ENCODE peak calls at places on chromosomes 3 and 15, in nine cellular contexts. D, M, Q, X, E, U, J, R and I are unnamed samples.

GRCh38 chr15:62254137-62254934 is 89.3 kb upstream of the C2CD4B start:
- DNase-seq in D (peak), Q (peak), E (peak), X (peak), M (peak), R (peak), J (peak), U (peak), I (no peak)

GRCh38 chr15:70362911-70363310 is 265.2 kb upstream of the TLE3 start:
- DNase-seq in Q (no peak), X (peak), E (peak), U (no peak), D (peak), J (no peak), R (peak), M (no peak), I (no peak)

GRCh38 chr3:108021533-108021932 is 69.3 kb downstream of the CD47 start:
- DNase-seq in R (no peak), X (no peak), E (no peak), J (no peak), Q (no peak), U (no peak), D (no peak), M (no peak), I (no peak)

GRCh38 chr3:188244395-188244861 is 90.5 kb downstream of the LPP start:
- DNase-seq in M (no peak), D (peak), R (no peak), J (no peak), E (peak), U (no peak), X (no peak), Q (no peak), I (no peak)

GRCh38 chr15:60721706-60722105 is 242.8 kb upstream of the ICE2 start:
- DNase-seq in U (no peak), X (no peak), Q (no peak), E (peak), R (no peak), M (no peak), D (peak), J (no peak), I (no peak)

GRCh38 chr3:160331127-160331937 is 67.7 kb downstream of the IFT80 start:
- DNase-seq in J (no peak), Q (no peak), E (peak), D (peak), X (no peak), U (no peak), M (no peak), R (no peak), I (no peak)

GRCh38 chr3:57752307-57752706 is 3.8 kb upstream of the SLMAP start:
- DNase-seq in X (no peak), M (no peak), Q (no peak), J (no peak), D (peak), R (no peak), U (no peak), E (peak), I (no peak)

GRCh38 chr3:48367201-48367600 is 4.8 kb upstream of the FBXW12 start:
- DNase-seq in D (no peak), E (no peak), J (no peak), R (no peak), M (no peak), U (no peak), X (no peak), Q (no peak), I (no peak)

GRCh38 chr15:48667701-48668100 is 22.2 kb upstream of the FBN1 start:
- DNase-seq in U (no peak), Q (no peak), X (no peak), M (no peak), D (peak), R (no peak), J (no peak), E (peak), I (no peak)

GRCh38 chr15:68312701-68313204 is 35.2 kb downstream of the FEM1B start:
- DNase-seq in U (no peak), X (peak), E (peak), Q (no peak), J (no peak), M (no peak), R (no peak), D (peak), I (no peak)
- H3K27ac ChIP-seq in U (no peak), X (no peak), E (peak), Q (no peak), J (no peak), M (no peak), R (no peak), D (no peak), I (no peak)

GRCh38 chr3:55169161-55169560 is 241.3 kb upstream of the LRTM1 start:
- DNase-seq in R (no peak), U (no peak), M (no peak), E (no peak), D (no peak), X (no peak), Q (no peak), J (no peak), I (no peak)

GRCh38 chr3:55172913-55173312 is 245.1 kb upstream of the LRTM1 start:
- DNase-seq in U (no peak), E (peak), J (no peak), D (peak), R (no peak), Q (no peak), M (no peak), X (no peak), I (no peak)

GRCh38 chr3:55166577-55167555 is 239.0 kb upstream of the LRTM1 start:
- DNase-seq in M (no peak), U (no peak), X (no peak), J (no peak), Q (no peak), D (peak), E (no peak), R (no peak), I (no peak)

GRCh38 chr3:55167586-55168317 is 239.9 kb upstream of the LRTM1 start:
- DNase-seq in U (no peak), D (peak), M (no peak), X (no peak), J (no peak), E (peak), Q (no peak), R (no peak), I (no peak)

DNA sequence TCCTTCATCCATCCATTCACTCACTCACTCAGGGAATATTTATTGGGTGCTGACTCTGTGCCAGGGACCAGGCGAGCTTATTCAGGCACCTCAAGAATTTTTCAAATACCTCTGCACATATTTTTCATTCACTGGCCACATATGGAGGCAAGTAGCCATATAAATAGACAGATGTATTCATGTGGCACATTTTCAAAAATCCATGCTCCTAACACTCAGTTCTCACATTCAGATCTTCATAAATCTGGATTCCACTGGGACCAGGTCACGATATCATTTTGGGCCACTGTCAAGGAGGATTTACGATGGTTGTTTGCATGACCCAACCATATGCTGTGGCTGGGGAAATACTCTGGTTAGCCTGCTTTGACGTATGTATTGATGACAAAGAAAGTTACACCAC is 241.8 kb upstream of the LRTM1 start:
- DNase-seq in J (no peak), M (no peak), X (no peak), E (peak), D (peak), R (no peak), U (no peak), Q (no peak), I (no peak)
- H3K27ac ChIP-seq in J (no peak), M (no peak), X (no peak), E (peak), D (peak), R (no peak), U (no peak), Q (no peak), I (no peak)

DNA sequence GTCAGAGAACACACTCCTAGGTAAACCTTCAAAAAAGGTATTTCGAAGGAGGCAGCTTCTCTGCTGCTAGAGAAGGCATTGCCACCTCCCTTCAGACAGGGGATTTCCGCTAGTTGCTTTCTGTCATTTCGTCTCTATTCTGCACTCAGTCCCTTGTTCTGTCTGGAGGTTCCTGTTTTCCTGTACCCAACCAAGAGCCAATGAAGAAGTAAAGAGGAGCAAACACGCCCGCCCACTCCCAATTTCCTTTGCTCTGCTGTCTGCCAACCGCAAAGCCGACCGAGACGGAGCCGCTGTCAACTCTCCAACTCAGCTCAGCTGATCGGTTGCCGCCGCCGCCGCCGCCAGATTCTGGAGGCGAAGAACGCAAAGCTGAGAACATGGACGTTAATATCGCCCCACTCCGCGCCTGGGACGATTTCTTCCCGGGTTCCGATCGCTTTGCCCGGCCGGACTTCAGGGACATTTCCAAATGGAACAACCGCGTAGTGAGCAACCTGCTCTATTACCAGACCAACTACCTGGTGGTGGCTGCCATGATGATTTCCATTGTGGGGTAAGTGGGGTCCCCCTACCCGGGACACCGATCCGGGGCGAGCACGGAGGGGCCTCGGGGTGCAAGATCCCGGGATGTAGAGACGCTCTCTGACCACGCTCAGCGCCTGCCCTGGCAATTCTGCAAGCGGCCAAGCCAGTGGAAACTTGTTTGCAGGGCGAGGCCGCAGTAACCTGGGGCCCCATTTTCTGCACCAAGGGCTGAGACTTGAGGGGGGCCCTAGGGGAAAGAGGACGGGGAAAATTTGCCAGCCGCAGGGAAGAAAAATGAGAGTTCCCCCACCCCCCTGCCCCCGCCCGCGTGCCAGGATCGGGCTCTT is at the start of gene ARL6IP5:
- DNase-seq in D (peak), E (peak), J (peak), U (peak), M (peak), X (peak), Q (peak), R (peak), I (peak)
- H3K27ac ChIP-seq in D (peak), E (peak), J (peak), U (peak), M (peak), X (peak), Q (peak), R (peak), I (peak)

GRCh38 chr15:57324590-57324890 is 51.8 kb upstream of the CGNL1 start:
- DNase-seq in Q (no peak), X (no peak), D (no peak), E (no peak), J (no peak), M (no peak), U (no peak), R (no peak), I (no peak)

GRCh38 chr15:57322602-57323250 is 53.6 kb upstream of the CGNL1 start:
- DNase-seq in D (no peak), U (no peak), J (no peak), E (no peak), X (no peak), R (no peak), M (no peak), Q (no peak), I (no peak)

GRCh38 chr15:57323806-57324589 is 52.3 kb upstream of the CGNL1 start:
- DNase-seq in J (no peak), X (no peak), U (peak), R (no peak), E (peak), D (peak), Q (no peak), M (no peak), I (peak)

GRCh38 chr15:57321973-57322601 is 54.2 kb upstream of the CGNL1 start:
- DNase-seq in R (no peak), U (no peak), M (no peak), X (no peak), D (no peak), J (no peak), Q (no peak), E (no peak), I (no peak)

DNA sequence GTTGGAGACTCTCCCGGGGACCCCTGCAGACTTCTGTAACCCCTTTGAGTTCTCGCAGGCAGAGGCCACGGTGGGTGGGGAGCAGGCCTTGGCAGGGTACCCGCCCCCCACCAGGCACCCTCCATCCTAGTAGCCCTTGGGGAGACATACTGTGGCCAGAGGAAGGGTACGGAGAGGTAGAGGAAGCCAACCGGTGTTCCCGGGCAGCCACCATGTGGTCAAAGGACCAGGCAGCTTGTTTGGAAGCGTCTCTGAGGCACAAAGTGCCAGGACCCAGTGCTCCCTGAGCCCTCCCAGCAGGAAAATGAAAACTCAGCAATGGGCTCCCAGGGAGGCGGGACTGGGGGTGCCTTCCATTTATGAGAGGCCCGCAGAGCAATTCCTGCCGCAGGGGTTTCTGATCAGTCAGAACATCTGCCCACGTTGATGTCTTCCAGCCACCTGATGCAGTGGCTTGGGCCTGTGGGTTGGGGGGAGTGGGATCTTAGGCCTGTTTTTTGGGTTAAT is 53.0 kb upstream of the CGNL1 start:
- DNase-seq in Q (no peak), D (no peak), U (no peak), R (no peak), J (no peak), X (no peak), E (no peak), M (no peak), I (no peak)
- H3K27ac ChIP-seq in Q (no peak), D (no peak), U (peak), R (no peak), J (no peak), X (no peak), E (no peak), M (peak), I (no peak)

GRCh38 chr3:127775398-127776109 is 46.8 kb downstream of the MGLL start:
- DNase-seq in D (peak), J (no peak), E (peak), Q (no peak), U (peak), M (no peak), X (peak), R (peak), I (no peak)
- H3K27ac ChIP-seq in D (peak), J (no peak), E (peak), Q (no peak), U (peak), M (no peak), X (peak), R (peak), I (peak)

GRCh38 chr3:31896643-31897433 is 84.2 kb downstream of the OSBPL10 start:
- DNase-seq in E (no peak), M (no peak), D (no peak), U (no peak), X (no peak), J (no peak), Q (no peak), R (no peak), I (no peak)
- H3K27ac ChIP-seq in E (no peak), M (no peak), D (no peak), U (no peak), X (no peak), J (no peak), Q (no peak), R (no peak), I (no peak)

DNA sequence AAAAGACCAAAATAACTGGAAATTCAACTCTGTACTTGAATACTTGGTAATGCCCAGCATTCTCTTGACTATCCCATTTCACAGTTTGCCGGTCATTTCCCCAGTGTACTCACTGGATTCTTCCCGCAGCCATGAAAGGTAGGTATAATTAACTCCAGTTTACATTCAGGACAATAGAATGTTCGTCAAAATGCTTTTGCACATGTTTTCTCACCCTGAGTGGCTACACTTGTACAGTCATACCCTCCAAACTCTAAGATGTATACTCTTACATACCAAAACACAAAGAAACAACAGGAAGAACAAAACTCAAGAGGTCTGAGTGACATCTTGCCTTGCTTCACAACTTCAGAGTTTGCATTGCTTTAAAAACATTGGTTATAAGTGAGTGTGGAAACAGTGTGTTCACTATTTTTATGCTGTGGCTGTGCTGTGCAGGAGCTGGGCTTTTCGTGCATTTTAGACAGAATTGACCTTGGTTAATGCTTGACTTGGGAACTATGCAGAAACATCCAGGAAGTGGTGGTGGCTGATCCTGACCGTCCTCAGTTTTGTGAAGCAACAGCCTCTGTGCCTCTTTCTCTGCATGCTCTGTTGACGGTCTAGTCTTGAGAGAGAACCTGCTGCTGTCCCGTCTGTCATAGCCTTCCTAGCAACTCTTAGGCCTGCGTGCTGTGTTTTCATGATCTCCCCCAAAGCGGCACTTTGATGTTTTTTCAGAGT is 90.5 kb downstream of the IGF1R start:
- DNase-seq in R (peak), X (no peak), E (no peak), M (no peak), J (no peak), Q (no peak), D (peak), U (no peak), I (no peak)
- H3K27ac ChIP-seq in R (no peak), X (no peak), E (no peak), M (no peak), J (no peak), Q (no peak), D (no peak), U (no peak), I (no peak)